ENCODE peak calls at places on chromosomes 6 and 20, in four cellular contexts. J is CD4-positive, alpha-beta T cell; T is heart left ventricle; Z is right cardiac atrium. C is an unnamed sample.

GRCh38 chr6:139846538-139847321 is 472.3 kb upstream of the CITED2 start:
- ATAC-seq in J (no peak), T (peak; percentile 86), Z (peak; percentile 81), C (peak; percentile 53)

GRCh38 chr6:163712569-163712966 is 298.1 kb downstream of the QKI start:
- ATAC-seq in J (no peak), T (no peak), Z (peak; percentile 27), C (no peak)

GRCh38 chr6:169938731-169939130 is 187.3 kb downstream of the ERMARD start:
- ATAC-seq in J (no peak), T (no peak), Z (no peak), C (no peak)

GRCh38 chr6:148608211-148608951 is 138.4 kb upstream of the UST start:
- ATAC-seq in J (no peak), T (no peak), Z (no peak), C (no peak)

GRCh38 chr6:36109092-36109491 is 21.2 kb upstream of the MAPK13 start:
- ATAC-seq in J (peak; percentile 94), T (no peak), Z (no peak), C (no peak)

GRCh38 chr6:10733863-10734262 is 11.0 kb downstream of the TMEM14C start:
- ATAC-seq in J (no peak), T (no peak), Z (no peak), C (no peak)

GRCh38 chr20:49965781-49966304 is 16.9 kb upstream of the SNAI1 start:
- ATAC-seq in J (no peak), T (no peak), Z (no peak), C (no peak)

GRCh38 chr6:163165155-163165910 is 249.2 kb upstream of the QKI start:
- ATAC-seq in J (no peak), T (no peak), Z (no peak), C (no peak)

GRCh38 chr6:129766959-129767728 is 57.2 kb upstream of the ARHGAP18 start:
- ATAC-seq in J (peak; percentile 87), T (no peak), Z (peak; percentile 53), C (no peak)

GRCh38 chr6:52560462-52560861 is 16.4 kb downstream of the TRAM2 start:
- ATAC-seq in J (no peak), T (no peak), Z (peak; percentile 74), C (no peak)

GRCh38 chr6:131225127-131225526 is 89.9 kb downstream of the AKAP7 start:
- ATAC-seq in J (no peak), T (no peak), Z (no peak), C (no peak)

GRCh38 chr20:3820901-3821727 is 767 bp downstream of the AP5S1 start:
- ATAC-seq in J (no peak), T (no peak), Z (no peak), C (no peak)

GRCh38 chr20:46130534-46130933 is 12.4 kb downstream of the CD40 start:
- ATAC-seq in J (no peak), T (no peak), Z (no peak), C (no peak)

GRCh38 chr6:127119361-127120108 is 1.1 kb downstream of the RSPO3 start:
- ATAC-seq in J (no peak), T (no peak), Z (peak; percentile 24), C (peak; percentile 14)

GRCh38 chr20:50224553-50225255 is 34.1 kb downstream of the CEBPB start:
- ATAC-seq in J (no peak), T (peak; percentile 84), Z (peak; percentile 82), C (peak; percentile 90)

GRCh38 chr6:138418118-138418742 is 14.2 kb downstream of the HEBP2 start:
- ATAC-seq in J (no peak), T (no peak), Z (no peak), C (no peak)

GRCh38 chr6:4491501-4492260 is 284.5 kb upstream of the CDYL start:
- ATAC-seq in J (no peak), T (no peak), Z (no peak), C (no peak)

GRCh38 chr6:90209527-90209926 is 87.1 kb downstream of the BACH2 start:
- ATAC-seq in J (peak; percentile 57), T (no peak), Z (no peak), C (no peak)

GRCh38 chr20:32285621-32286334 is 8.3 kb downstream of the KIF3B start:
- ATAC-seq in J (peak; percentile 78), T (peak; percentile 62), Z (peak; percentile 72), C (no peak)
- H3K27ac ChIP-seq in J (peak overlapping the region; percentile 32), T (peak overlapping the region; percentile 55), Z (peak overlapping the region; percentile 67), C (peak overlapping the region; percentile 20)

DNA sequence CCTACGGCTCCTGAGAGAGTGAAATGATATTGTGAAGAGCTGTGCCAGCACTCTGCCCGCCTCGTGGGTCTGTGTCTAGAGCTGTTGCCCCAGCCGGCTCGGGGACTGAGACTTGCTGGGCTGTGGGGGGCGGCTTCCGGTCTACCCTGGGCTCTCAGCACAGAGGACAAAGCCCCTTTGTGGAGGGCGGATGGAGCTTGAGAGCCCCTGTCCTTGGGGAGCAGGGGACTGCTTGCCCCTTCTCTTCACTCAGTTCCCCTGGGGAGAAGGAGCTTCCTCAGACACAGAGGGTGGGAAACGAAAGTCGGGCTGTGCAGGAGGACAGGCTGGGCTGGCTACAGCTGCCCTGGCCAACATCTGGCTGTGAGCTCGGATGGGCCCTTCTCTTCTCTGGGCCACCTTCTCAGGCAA is 11.0 kb downstream of the SRC start:
- ATAC-seq in J (no peak), T (no peak), Z (peak; percentile 14), C (no peak)
- H3K27ac ChIP-seq in J (no peak overlapping the region), T (no peak overlapping the region), Z (no peak overlapping the region), C (peak overlapping the region; percentile 65)

GRCh38 chr20:13173201-13173600 is 47.9 kb upstream of the ISM1 start:
- ATAC-seq in J (no peak), T (no peak), Z (no peak), C (no peak)
- H3K27ac ChIP-seq in J (no peak overlapping the region), T (no peak overlapping the region), Z (no peak overlapping the region), C (no peak overlapping the region)

GRCh38 chr20:44393608-44394519 is 38.4 kb downstream of the HNF4A start:
- ATAC-seq in J (no peak), T (no peak), Z (no peak), C (no peak)
- H3K27ac ChIP-seq in J (no peak overlapping the region), T (no peak overlapping the region), Z (no peak overlapping the region), C (no peak overlapping the region)

C was measured in gastroesophageal sphincter.